ENCODE peak calls at places on chromosome 11, in ten cellular contexts. A, V, J, T, F, Q, N, M, K and Z are unnamed samples.

GRCh38 chr11:12721816-12722604 is 47.8 kb downstream of the TEAD1 start:
- DNase-seq in V (no peak), T (no peak), Q (no peak), A (no peak), N (no peak), K (peak; percentile 27), J (no peak), M (no peak), F (no peak), Z (no peak)

GRCh38 chr11:71447791-71448256 is 369 bp downstream of the DHCR7 start:
- DNase-seq in J (no peak), A (no peak), F (no peak), N (no peak), V (no peak), T (peak; percentile 3), K (peak; percentile 70), Q (no peak), M (no peak), Z (no peak)

GRCh38 chr11:80798189-80798588 is 1357.4 kb upstream of the TENM4 start:
- DNase-seq in A (no peak), Q (no peak), V (no peak), M (no peak), F (no peak), N (no peak), J (no peak), T (no peak), K (no peak), Z (no peak)

GRCh38 chr11:110991621-110992355 is 253.7 kb upstream of the POU2AF2 start:
- DNase-seq in T (no peak), Q (no peak), N (no peak), F (no peak), K (no peak), M (peak; percentile 76), V (no peak), A (peak; percentile 20), J (peak; percentile 57), Z (no peak)

GRCh38 chr11:16924826-16925494 is 89.3 kb downstream of the PLEKHA7 start:
- DNase-seq in M (no peak), A (no peak), Q (peak; percentile 63), K (no peak), N (peak; percentile 6), V (no peak), F (no peak), T (no peak), J (no peak), Z (no peak)

GRCh38 chr11:76008474-76008873 is 193.5 kb downstream of the UVRAG start:
- DNase-seq in T (peak; percentile 73), M (no peak), A (no peak), K (no peak), F (peak; percentile 61), V (no peak), Q (no peak), J (no peak), N (peak; percentile 28), Z (peak; percentile 26)

GRCh38 chr11:486189-486588 is 20.9 kb downstream of the RNH1 start:
- DNase-seq in M (no peak), A (no peak), F (no peak), Q (no peak), K (no peak), J (no peak), T (no peak), V (no peak), N (no peak), Z (no peak)

GRCh38 chr11:92130432-92130831 is 94.2 kb upstream of the FAT3 start:
- DNase-seq in A (no peak), Q (no peak), F (peak; percentile 42), V (no peak), K (no peak), M (no peak), N (peak; percentile 24), T (no peak), J (no peak), Z (no peak)

GRCh38 chr11:2300290-2300935 is 1.3 kb downstream of the C11orf21 start:
- DNase-seq in J (no peak), V (peak; percentile 69), T (no peak), N (no peak), A (no peak), M (no peak), K (no peak), Q (no peak), F (no peak), Z (no peak)

GRCh38 chr11:70394211-70394950 is 3.9 kb upstream of the CTTN start:
- DNase-seq in A (no peak), N (no peak), Q (peak; percentile 34), V (no peak), J (no peak), F (no peak), M (no peak), T (no peak), K (no peak), Z (no peak)

GRCh38 chr11:106765849-106766248 is 252.4 kb downstream of the GUCY1A2 start:
- DNase-seq in A (no peak), M (no peak), J (no peak), Q (no peak), N (no peak), T (no peak), F (no peak), V (no peak), K (no peak), Z (no peak)

GRCh38 chr11:47591764-47592163 is 2.4 kb downstream of the C1QTNF4 start:
- DNase-seq in M (no peak), F (no peak), A (no peak), T (no peak), K (no peak), N (no peak), Q (peak; percentile 11), V (no peak), J (no peak), Z (no peak)

GRCh38 chr11:112222303-112222702 is 3.9 kb upstream of the PTS start:
- DNase-seq in K (no peak), T (no peak), V (no peak), J (no peak), Q (no peak), N (no peak), A (no peak), M (no peak), F (no peak), Z (no peak)

GRCh38 chr11:120207517-120207916 is 3.3 kb upstream of the OAF start:
- DNase-seq in N (no peak), K (no peak), J (no peak), Q (no peak), T (no peak), V (no peak), F (no peak), M (no peak), A (no peak), Z (no peak)

GRCh38 chr11:92266821-92267220 is 42.2 kb downstream of the FAT3 start:
- DNase-seq in M (no peak), T (no peak), V (no peak), N (no peak), F (no peak), K (no peak), Q (no peak), A (no peak), J (no peak), Z (no peak)

GRCh38 chr11:47357985-47358730 is 5.7 kb upstream of the MYBPC3 start:
- DNase-seq in M (no peak), T (no peak), J (no peak), Q (peak; percentile 44), K (no peak), A (no peak), F (no peak), N (no peak), V (no peak), Z (no peak)

GRCh38 chr11:3093281-3094191 is 36.3 kb upstream of the CARS1 start:
- DNase-seq in T (no peak), Q (no peak), K (no peak), J (no peak), A (no peak), V (no peak), N (no peak), M (no peak), F (no peak), Z (no peak)

GRCh38 chr11:67071420-67072284 is 15.0 kb downstream of the RHOD start:
- DNase-seq in J (peak; percentile 70), M (no peak), A (no peak), N (peak; percentile 71), F (no peak), K (peak; percentile 56), Q (peak; percentile 81), T (no peak), V (peak; percentile 58), Z (no peak)

GRCh38 chr11:79953629-79954028 is 512.8 kb upstream of the TENM4 start:
- DNase-seq in N (no peak), M (no peak), Q (no peak), T (no peak), F (no peak), K (no peak), J (no peak), A (no peak), V (no peak), Z (no peak)

GRCh38 chr11:88179966-88180629 is 4.9 kb upstream of the RAB38 start:
- DNase-seq in V (no peak), M (no peak), K (no peak), T (peak; percentile 10), A (no peak), J (no peak), F (no peak), N (no peak), Q (no peak), Z (no peak)

GRCh38 chr11:68828155-68828931 is 13.4 kb downstream of the CPT1A start:
- DNase-seq in Q (peak; percentile 66), M (no peak), J (peak; percentile 46), A (no peak), N (no peak), F (no peak), T (no peak), K (no peak), V (no peak), Z (no peak)

GRCh38 chr11:83159901-83160865 is 3.3 kb downstream of the PCF11 start:
- DNase-seq in A (no peak), T (peak; percentile 62), J (no peak), K (no peak), N (peak; percentile 3), M (no peak), F (peak; percentile 22), V (no peak), Q (no peak), Z (no peak)

GRCh38 chr11:133081020-133081419 is 451.3 kb downstream of the OPCML start:
- DNase-seq in J (no peak), F (no peak), N (no peak), T (no peak), M (no peak), A (no peak), V (no peak), Q (no peak), K (no peak), Z (no peak)